ENCODE peak calls at places on chromosomes 4 and X, in four cellular contexts. S is psoas muscle, E is ovary, Z is breast epithelium. W is an unnamed sample.
A peak's percentile ranks its signal among the peaks of the same experiment; 100 is the strongest.

GRCh38 chrX:131394384-131394783 is 105.3 kb upstream of the IGSF1 start:
- DNase-seq in S (no peak), E (no peak), Z (no peak), W (no peak)

GRCh38 chr4:128810331-128810870 is 901 bp downstream of the JADE1 start:
- DNase-seq in S (no peak), E (peak; percentile 21), Z (no peak), W (peak; percentile 46)

GRCh38 chr4:24956763-24957162 is 43.9 kb upstream of the CCDC149 start:
- DNase-seq in S (no peak), E (no peak), Z (no peak), W (no peak)

GRCh38 chrX:110853610-110854009 is 58.0 kb upstream of the CHRDL1 start:
- DNase-seq in S (peak; percentile 35), E (no peak), Z (peak; percentile 51), W (peak; percentile 6)

GRCh38 chr4:160319221-160319867 is 1216.5 kb downstream of the RAPGEF2 start:
- DNase-seq in S (no peak), E (no peak), Z (no peak), W (no peak)

GRCh38 chrX:55919367-55920221 is 202.0 kb downstream of the RRAGB start:
- DNase-seq in S (no peak), E (no peak), Z (no peak), W (no peak)

GRCh38 chr4:140343303-140343702 is 30.1 kb upstream of the SCOC start:
- DNase-seq in S (no peak), E (no peak), Z (no peak), W (no peak)

GRCh38 chr4:139682309-139683210 is 16.9 kb downstream of the MGST2 start:
- DNase-seq in S (no peak), E (no peak), Z (no peak), W (peak; percentile 62)

GRCh38 chrX:140712413-140713173 is 3.0 kb downstream of the LINC00632 start:
- DNase-seq in S (peak; percentile 62), E (peak; percentile 9), Z (peak; percentile 52), W (peak; percentile 79)

GRCh38 chrX:66728818-66729271 is 90.0 kb upstream of the EDA2R start:
- DNase-seq in S (no peak), E (peak; percentile 14), Z (peak; percentile 54), W (peak; percentile 74)

GRCh38 chr4:5998333-5998936 is 19.8 kb downstream of the C4orf50 start:
- DNase-seq in S (peak; percentile 41), E (peak; percentile 15), Z (no peak), W (peak; percentile 71)

GRCh38 chr4:87228561-87228860 is 8.1 kb upstream of the KLHL8 start:
- DNase-seq in S (no peak), E (no peak), Z (no peak), W (no peak)

GRCh38 chr4:74328501-74328900 is 20.2 kb downstream of the EPGN start:
- DNase-seq in S (no peak), E (no peak), Z (no peak), W (no peak)

GRCh38 chr4:75907956-75908355 is 5.7 kb upstream of the PPEF2 start:
- DNase-seq in S (no peak), E (no peak), Z (no peak), W (peak; percentile 21)

GRCh38 chrX:94302446-94302845 is 628.4 kb downstream of the FAM133A start:
- DNase-seq in S (no peak), E (no peak), Z (no peak), W (no peak)

GRCh38 chrX:84415155-84415554 is 87.1 kb downstream of the HDX start:
- DNase-seq in S (no peak), E (no peak), Z (no peak), W (no peak)

GRCh38 chr4:168357941-168358340 is 39.4 kb upstream of the DDX60 start:
- DNase-seq in S (no peak), E (no peak), Z (no peak), W (no peak)

GRCh38 chr4:139315221-139315675 is 13.0 kb upstream of the NDUFC1 start:
- DNase-seq in S (no peak), E (no peak), Z (no peak), W (no peak)

GRCh38 chrX:130715299-130715698 is 187.7 kb downstream of the ENOX2 start:
- DNase-seq in S (no peak), E (no peak), Z (no peak), W (peak; percentile 63)

GRCh38 chrX:134599173-134599914 is 58.9 kb downstream of the PLAC1 start:
- DNase-seq in S (no peak), E (no peak), Z (no peak), W (no peak)

GRCh38 chr4:153246446-153247115 is 42.3 kb downstream of the TRIM2 start:
- DNase-seq in S (no peak), E (no peak), Z (no peak), W (no peak)

GRCh38 chr4:3760833-3761232 is 5.4 kb upstream of the ADRA2C start:
- DNase-seq in S (no peak), E (no peak), Z (no peak), W (no peak)

GRCh38 chr4:28269426-28269825 is 1408.8 kb downstream of the STIM2 start:
- DNase-seq in S (no peak), E (no peak), Z (no peak), W (no peak)

GRCh38 chr4:5616331-5616950 is 91.9 kb downstream of the EVC2 start:
- DNase-seq in S (no peak), E (no peak), Z (no peak), W (no peak)

GRCh38 chr4:15893967-15894366 is 44.6 kb downstream of the FGFBP1 start:
- DNase-seq in S (no peak), E (no peak), Z (no peak), W (peak; percentile 95)

GRCh38 chrX:121642415-121642814 is 595.0 kb downstream of the GLUD2 start:
- DNase-seq in S (no peak), E (no peak), Z (no peak), W (peak; percentile 25)

GRCh38 chr4:6426571-6427438 is 45.6 kb downstream of the PPP2R2C start:
- DNase-seq in S (no peak), E (no peak), Z (no peak), W (no peak)

GRCh38 chr4:82890913-82891727 is at the start of gene SEC31A:
- DNase-seq in S (peak; percentile 98), E (peak; percentile 94), Z (peak; percentile 96), W (peak; percentile 98)
- H3K4me1 ChIP-seq in S (peaks cover 31% of the 10 kb centered on the region), E (peaks cover 12% of the 10 kb centered on the region), Z (peaks cover 3% of the 10 kb centered on the region), W (peaks cover 19% of the 10 kb centered on the region)

DNA sequence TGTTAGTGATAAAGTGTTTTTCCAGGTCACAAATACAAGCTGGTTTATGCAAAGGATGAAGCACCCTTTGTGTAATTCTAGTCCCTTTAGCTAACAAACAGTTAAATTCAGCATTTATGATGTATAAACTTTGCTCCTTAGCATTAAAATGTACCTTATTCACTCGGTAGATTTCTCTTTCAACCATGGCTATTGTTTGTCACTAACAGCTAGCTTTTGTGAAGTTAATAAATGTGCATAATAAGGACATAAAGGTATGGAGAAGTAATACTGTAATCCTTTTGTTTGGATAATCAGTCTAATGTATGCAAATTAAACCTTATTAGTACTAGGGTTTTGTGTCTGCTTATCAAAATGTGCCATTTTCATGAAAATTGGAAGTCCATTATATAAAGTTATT is 34.2 kb upstream of the ARX start:
- DNase-seq in S (no peak), E (no peak), Z (no peak), W (no peak)
- H3K27ac ChIP-seq in S (no peak overlapping the region), E (no peak overlapping the region), Z (no peak overlapping the region), W (no peak overlapping the region)

GRCh38 chrX:54786972-54787371 is 11.1 kb downstream of the ITIH6 start:
- DNase-seq in S (no peak), E (no peak), Z (no peak), W (peak; percentile 5)
- TF ChIP-seq CTCF in S (peak; percentile 27), E (no peak), Z (no peak), W (no peak)

GRCh38 chrX:41722816-41723215 is 1.2 kb upstream of the GPR82 start:
- DNase-seq in S (no peak), E (no peak), Z (no peak), W (no peak)
- H3K4me1 ChIP-seq in S (no peaks in the 10 kb centered on the region), E (no peaks in the 10 kb centered on the region), Z (no peaks in the 10 kb centered on the region), W (no peaks in the 10 kb centered on the region)

DNA sequence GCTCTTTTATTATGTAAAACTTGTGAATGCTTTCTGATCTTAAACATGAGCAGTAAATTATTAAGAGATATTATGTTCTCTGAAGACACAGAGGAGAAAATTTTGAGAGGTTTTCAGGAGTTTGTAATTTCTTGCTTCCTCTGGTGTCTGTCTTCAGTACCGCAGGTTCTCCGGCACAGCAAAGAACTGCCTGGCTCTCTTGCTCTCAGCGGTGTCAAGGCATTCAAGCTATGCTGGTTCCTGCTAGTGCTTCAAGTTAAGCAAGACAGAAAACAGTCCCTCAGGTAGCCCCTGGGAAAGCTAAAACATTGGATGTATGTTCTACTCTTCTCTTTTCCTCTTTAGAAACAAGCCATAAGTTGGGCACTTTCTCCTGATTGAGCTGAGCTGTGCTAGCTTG is 120.2 kb upstream of the CENPE start:
- DNase-seq in S (no peak), E (no peak), Z (no peak), W (no peak)
- H3K27ac ChIP-seq in S (no peak overlapping the region), E (no peak overlapping the region), Z (no peak overlapping the region), W (no peak overlapping the region)